ENCODE peak calls at places on chromosome 6, in nine cellular contexts. One of them, this sample, is unnamed.
A peak's percentile ranks its signal among the peaks of the same experiment; 100 is the strongest.

GRCh38 chr6:169622618-169623017 is 79.2 kb downstream of the WDR27 start:
- DNase-seq in tibial artery: no peak
- DNase-seq in astrocyte: no peak
- DNase-seq in vagina: no peak
- DNase-seq in left ventricle myocardium inferior: no peak
- DNase-seq in NT2/D1: no peak
- DNase-seq in IMR-90: peak; percentile 23
- DNase-seq in tibial nerve: no peak
- DNase-seq in fibroblast of lung: peak; percentile 19
- DNase-seq in this sample: peak; percentile 29

GRCh38 chr6:97437087-97437486 is 154.1 kb upstream of the MMS22L start:
- DNase-seq in tibial artery: no peak
- DNase-seq in IMR-90: peak; percentile 18
- DNase-seq in fibroblast of lung: peak; percentile 22
- DNase-seq in tibial nerve: no peak
- DNase-seq in vagina: no peak
- DNase-seq in astrocyte: peak; percentile 2
- DNase-seq in left ventricle myocardium inferior: no peak
- DNase-seq in NT2/D1: no peak
- DNase-seq in this sample: peak; percentile 7

GRCh38 chr6:121848523-121849255 is 413.2 kb downstream of the GJA1 start:
- DNase-seq in NT2/D1: no peak
- DNase-seq in tibial artery: no peak
- DNase-seq in IMR-90: peak; percentile 11
- DNase-seq in tibial nerve: no peak
- DNase-seq in left ventricle myocardium inferior: no peak
- DNase-seq in astrocyte: peak; percentile 35
- DNase-seq in fibroblast of lung: peak; percentile 48
- DNase-seq in vagina: no peak
- DNase-seq in this sample: no peak

GRCh38 chr6:41965429-41966213 is 24.0 kb upstream of the CCND3 start:
- DNase-seq in IMR-90: no peak
- DNase-seq in fibroblast of lung: peak; percentile 35
- DNase-seq in left ventricle myocardium inferior: no peak
- DNase-seq in NT2/D1: peak; percentile 93
- DNase-seq in tibial artery: no peak
- DNase-seq in astrocyte: peak; percentile 11
- DNase-seq in tibial nerve: no peak
- DNase-seq in vagina: no peak
- DNase-seq in this sample: no peak

GRCh38 chr6:16239090-16239797 is 857 bp downstream of the GMPR start:
- DNase-seq in vagina: no peak
- DNase-seq in NT2/D1: no peak
- DNase-seq in astrocyte: no peak
- DNase-seq in tibial nerve: peak; percentile 51
- DNase-seq in IMR-90: peak; percentile 44
- DNase-seq in left ventricle myocardium inferior: peak; percentile 80
- DNase-seq in tibial artery: peak; percentile 60
- DNase-seq in fibroblast of lung: peak; percentile 30
- DNase-seq in this sample: peak; percentile 14

GRCh38 chr6:106966229-106966628 is 8.3 kb downstream of the CD24 start:
- DNase-seq in left ventricle myocardium inferior: no peak
- DNase-seq in tibial artery: no peak
- DNase-seq in vagina: no peak
- DNase-seq in IMR-90: no peak
- DNase-seq in NT2/D1: no peak
- DNase-seq in fibroblast of lung: no peak
- DNase-seq in astrocyte: no peak
- DNase-seq in tibial nerve: no peak
- DNase-seq in this sample: peak; percentile 8

GRCh38 chr6:150685860-150686259 is 86.2 kb downstream of the PLEKHG1 start:
- DNase-seq in NT2/D1: peak; percentile 30
- DNase-seq in astrocyte: no peak
- DNase-seq in tibial artery: no peak
- DNase-seq in fibroblast of lung: no peak
- DNase-seq in IMR-90: peak; percentile 1
- DNase-seq in left ventricle myocardium inferior: no peak
- DNase-seq in vagina: no peak
- DNase-seq in tibial nerve: no peak
- DNase-seq in this sample: peak; percentile 72

GRCh38 chr6:29011276-29011734 is 6.2 kb upstream of the ZNF311 start:
- DNase-seq in tibial artery: peak; percentile 28
- DNase-seq in NT2/D1: peak; percentile 28
- DNase-seq in tibial nerve: no peak
- DNase-seq in astrocyte: peak; percentile 60
- DNase-seq in left ventricle myocardium inferior: no peak
- DNase-seq in fibroblast of lung: peak; percentile 69
- DNase-seq in vagina: no peak
- DNase-seq in IMR-90: peak; percentile 51
- DNase-seq in this sample: peak; percentile 53

GRCh38 chr6:20969551-20969950 is 435.3 kb downstream of the CDKAL1 start:
- DNase-seq in fibroblast of lung: no peak
- DNase-seq in NT2/D1: no peak
- DNase-seq in IMR-90: no peak
- DNase-seq in left ventricle myocardium inferior: no peak
- DNase-seq in tibial nerve: no peak
- DNase-seq in astrocyte: no peak
- DNase-seq in tibial artery: no peak
- DNase-seq in vagina: no peak
- DNase-seq in this sample: peak; percentile 38

GRCh38 chr6:144416244-144416643 is 131.1 kb downstream of the UTRN start:
- DNase-seq in left ventricle myocardium inferior: no peak
- DNase-seq in tibial nerve: no peak
- DNase-seq in vagina: no peak
- DNase-seq in astrocyte: no peak
- DNase-seq in IMR-90: no peak
- DNase-seq in fibroblast of lung: no peak
- DNase-seq in tibial artery: no peak
- DNase-seq in NT2/D1: no peak
- DNase-seq in this sample: no peak

GRCh38 chr6:36929607-36930006 is 24.9 kb upstream of the PI16 start:
- DNase-seq in left ventricle myocardium inferior: no peak
- DNase-seq in fibroblast of lung: peak; percentile 60
- DNase-seq in tibial nerve: no peak
- DNase-seq in NT2/D1: no peak
- DNase-seq in astrocyte: peak; percentile 57
- DNase-seq in IMR-90: peak; percentile 82
- DNase-seq in tibial artery: no peak
- DNase-seq in vagina: no peak
- DNase-seq in this sample: peak; percentile 7

GRCh38 chr6:26272171-26272631 is 92.8 kb upstream of the BTN3A2 start:
- DNase-seq in vagina: peak; percentile 89
- DNase-seq in left ventricle myocardium inferior: peak; percentile 20
- DNase-seq in NT2/D1: no peak
- DNase-seq in tibial artery: no peak
- DNase-seq in IMR-90: no peak
- DNase-seq in fibroblast of lung: no peak
- DNase-seq in tibial nerve: no peak
- DNase-seq in astrocyte: no peak
- DNase-seq in this sample: peak; percentile 54

GRCh38 chr6:37622639-37623038 is 75.0 kb downstream of the MDGA1 start:
- DNase-seq in tibial artery: no peak
- DNase-seq in fibroblast of lung: peak; percentile 36
- DNase-seq in tibial nerve: no peak
- DNase-seq in NT2/D1: no peak
- DNase-seq in left ventricle myocardium inferior: no peak
- DNase-seq in vagina: no peak
- DNase-seq in IMR-90: no peak
- DNase-seq in astrocyte: peak; percentile 23
- DNase-seq in this sample: no peak

GRCh38 chr6:41578714-41579610 is 32.8 kb downstream of the FOXP4 start:
- DNase-seq in vagina: no peak
- DNase-seq in NT2/D1: peak; percentile 85
- DNase-seq in tibial artery: no peak
- DNase-seq in fibroblast of lung: peak; percentile 16
- DNase-seq in tibial nerve: no peak
- DNase-seq in astrocyte: no peak
- DNase-seq in left ventricle myocardium inferior: no peak
- DNase-seq in IMR-90: peak; percentile 33
- DNase-seq in this sample: no peak

GRCh38 chr6:2855061-2855519 is 13.4 kb upstream of the SERPINB1 start:
- DNase-seq in tibial nerve: no peak
- DNase-seq in NT2/D1: no peak
- DNase-seq in left ventricle myocardium inferior: no peak
- DNase-seq in IMR-90: no peak
- DNase-seq in fibroblast of lung: no peak
- DNase-seq in tibial artery: no peak
- DNase-seq in astrocyte: no peak
- DNase-seq in vagina: no peak
- DNase-seq in this sample: no peak

GRCh38 chr6:2852921-2853322 is 11.3 kb upstream of the SERPINB1 start:
- DNase-seq in IMR-90: no peak
- DNase-seq in fibroblast of lung: no peak
- DNase-seq in vagina: peak; percentile 82
- DNase-seq in tibial nerve: no peak
- DNase-seq in astrocyte: no peak
- DNase-seq in tibial artery: no peak
- DNase-seq in NT2/D1: no peak
- DNase-seq in left ventricle myocardium inferior: no peak
- DNase-seq in this sample: no peak

GRCh38 chr6:2852514-2852855 is 10.8 kb upstream of the SERPINB1 start:
- DNase-seq in fibroblast of lung: no peak
- DNase-seq in vagina: no peak
- DNase-seq in tibial nerve: no peak
- DNase-seq in IMR-90: no peak
- DNase-seq in astrocyte: no peak
- DNase-seq in tibial artery: no peak
- DNase-seq in NT2/D1: no peak
- DNase-seq in left ventricle myocardium inferior: no peak
- DNase-seq in this sample: no peak

GRCh38 chr6:2853766-2854393 is 12.2 kb upstream of the SERPINB1 start:
- DNase-seq in fibroblast of lung: peak; percentile 75
- DNase-seq in tibial artery: no peak
- DNase-seq in IMR-90: peak; percentile 89
- DNase-seq in left ventricle myocardium inferior: no peak
- DNase-seq in tibial nerve: no peak
- DNase-seq in astrocyte: peak; percentile 70
- DNase-seq in vagina: peak; percentile 87
- DNase-seq in NT2/D1: no peak
- DNase-seq in this sample: peak; percentile 82

DNA sequence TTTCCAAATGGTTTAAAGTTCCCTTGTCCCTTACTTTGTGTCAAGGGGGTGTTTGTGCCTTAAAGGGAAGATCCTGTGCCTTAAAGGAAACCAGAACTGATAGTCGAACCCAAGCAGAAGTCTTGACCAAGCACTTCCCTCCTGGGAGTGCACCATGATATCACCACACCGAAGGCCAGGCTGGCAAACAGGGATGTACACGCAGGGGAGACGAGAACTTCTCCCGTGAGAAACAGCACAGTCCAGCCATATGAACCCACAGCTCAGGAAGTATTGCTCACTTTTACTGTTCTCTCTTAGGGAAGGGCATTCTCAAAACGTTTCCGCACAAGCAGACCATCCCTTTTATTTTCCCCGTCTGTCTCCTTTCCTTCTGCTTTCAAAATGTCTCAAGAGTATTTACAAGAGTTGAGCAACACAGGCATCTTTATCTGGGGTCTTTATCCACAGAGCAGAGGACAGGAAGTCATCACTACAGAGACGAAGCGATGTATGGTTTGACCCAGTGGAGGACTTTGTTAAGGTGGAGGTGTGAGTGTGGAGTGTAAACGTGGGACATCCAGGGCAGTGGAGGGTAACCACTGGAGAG is 12.8 kb upstream of the SERPINB1 start:
- DNase-seq in fibroblast of lung: no peak
- DNase-seq in left ventricle myocardium inferior: no peak
- DNase-seq in NT2/D1: no peak
- DNase-seq in astrocyte: no peak
- DNase-seq in tibial nerve: no peak
- DNase-seq in tibial artery: no peak
- DNase-seq in vagina: no peak
- DNase-seq in IMR-90: peak; percentile 36
- DNase-seq in this sample: no peak
- H3K4me3 ChIP-seq in fibroblast of lung: no peak overlapping the region
- H3K4me3 ChIP-seq in left ventricle myocardium inferior: peak overlapping the region; percentile 52
- H3K4me3 ChIP-seq in NT2/D1: no peak overlapping the region
- H3K4me3 ChIP-seq in astrocyte: peak overlapping the region; percentile 50
- H3K4me3 ChIP-seq in tibial nerve: peak overlapping the region; percentile 18
- H3K4me3 ChIP-seq in tibial artery: peak overlapping the region; percentile 46
- H3K4me3 ChIP-seq in vagina: peak overlapping the region; percentile 35
- H3K4me3 ChIP-seq in IMR-90: peak overlapping the region; percentile 14
- H3K4me3 ChIP-seq in this sample: peak overlapping the region; percentile 43

GRCh38 chr6:35330541-35331119 is 11.7 kb upstream of the PPARD start:
- DNase-seq in tibial nerve: no peak
- DNase-seq in NT2/D1: no peak
- DNase-seq in IMR-90: no peak
- DNase-seq in left ventricle myocardium inferior: no peak
- DNase-seq in vagina: no peak
- DNase-seq in astrocyte: no peak
- DNase-seq in fibroblast of lung: no peak
- DNase-seq in tibial artery: no peak
- DNase-seq in this sample: no peak
- H3K4me1 ChIP-seq in tibial nerve: no peaks in the 10 kb centered on the region
- H3K4me1 ChIP-seq in NT2/D1: no peaks in the 10 kb centered on the region
- H3K4me1 ChIP-seq in IMR-90: no peaks in the 10 kb centered on the region
- H3K4me1 ChIP-seq in left ventricle myocardium inferior: no peaks in the 10 kb centered on the region
- H3K4me1 ChIP-seq in vagina: no peaks in the 10 kb centered on the region
- H3K4me1 ChIP-seq in astrocyte: no peaks in the 10 kb centered on the region
- H3K4me1 ChIP-seq in fibroblast of lung: no peaks in the 10 kb centered on the region
- H3K4me1 ChIP-seq in tibial artery: no peaks in the 10 kb centered on the region
- H3K4me1 ChIP-seq in this sample: no peaks in the 10 kb centered on the region

GRCh38 chr6:10880366-10880765 is 1.5 kb downstream of the GCM2 start:
- DNase-seq in fibroblast of lung: no peak
- DNase-seq in tibial nerve: no peak
- DNase-seq in tibial artery: no peak
- DNase-seq in vagina: no peak
- DNase-seq in NT2/D1: no peak
- DNase-seq in IMR-90: no peak
- DNase-seq in left ventricle myocardium inferior: no peak
- DNase-seq in astrocyte: no peak
- DNase-seq in this sample: no peak

GRCh38 chr6:10884245-10884972 is 2.4 kb upstream of the SYCP2L start:
- DNase-seq in tibial nerve: no peak
- DNase-seq in IMR-90: no peak
- DNase-seq in tibial artery: no peak
- DNase-seq in fibroblast of lung: no peak
- DNase-seq in NT2/D1: no peak
- DNase-seq in left ventricle myocardium inferior: no peak
- DNase-seq in astrocyte: no peak
- DNase-seq in vagina: no peak
- DNase-seq in this sample: no peak

GRCh38 chr6:10882654-10883053 is 813 bp upstream of the GCM2 start:
- DNase-seq in astrocyte: no peak
- DNase-seq in vagina: no peak
- DNase-seq in tibial nerve: no peak
- DNase-seq in left ventricle myocardium inferior: no peak
- DNase-seq in tibial artery: no peak
- DNase-seq in NT2/D1: no peak
- DNase-seq in IMR-90: no peak
- DNase-seq in fibroblast of lung: no peak
- DNase-seq in this sample: no peak

GRCh38 chr6:10883312-10884244 is 1.7 kb upstream of the GCM2 start:
- DNase-seq in tibial artery: no peak
- DNase-seq in left ventricle myocardium inferior: no peak
- DNase-seq in astrocyte: no peak
- DNase-seq in NT2/D1: no peak
- DNase-seq in fibroblast of lung: no peak
- DNase-seq in tibial nerve: no peak
- DNase-seq in IMR-90: no peak
- DNase-seq in vagina: no peak
- DNase-seq in this sample: no peak
- H3K9me3 ChIP-seq in tibial artery: no peaks in the 10 kb centered on the region
- H3K9me3 ChIP-seq in left ventricle myocardium inferior: no peaks in the 10 kb centered on the region
- H3K9me3 ChIP-seq in astrocyte: no peaks in the 10 kb centered on the region
- H3K9me3 ChIP-seq in NT2/D1: no peaks in the 10 kb centered on the region
- H3K9me3 ChIP-seq in fibroblast of lung: no peaks in the 10 kb centered on the region
- H3K9me3 ChIP-seq in tibial nerve: no peaks in the 10 kb centered on the region
- H3K9me3 ChIP-seq in IMR-90: peaks cover 8% of the 10 kb centered on the region
- H3K9me3 ChIP-seq in vagina: no peaks in the 10 kb centered on the region
- H3K9me3 ChIP-seq in this sample: no peaks in the 10 kb centered on the region

GRCh38 chr6:87755697-87756671 is 54.0 kb upstream of the AKIRIN2 start:
- DNase-seq in NT2/D1: no peak
- DNase-seq in IMR-90: peak; percentile 17
- DNase-seq in tibial artery: no peak
- DNase-seq in fibroblast of lung: peak; percentile 87
- DNase-seq in left ventricle myocardium inferior: no peak
- DNase-seq in vagina: no peak
- DNase-seq in tibial nerve: no peak
- DNase-seq in astrocyte: peak; percentile 84
- DNase-seq in this sample: peak; percentile 52
- H3K4me3 ChIP-seq in NT2/D1: no peak overlapping the region
- H3K4me3 ChIP-seq in IMR-90: no peak overlapping the region
- H3K4me3 ChIP-seq in tibial artery: no peak overlapping the region
- H3K4me3 ChIP-seq in fibroblast of lung: no peak overlapping the region
- H3K4me3 ChIP-seq in left ventricle myocardium inferior: no peak overlapping the region
- H3K4me3 ChIP-seq in vagina: no peak overlapping the region
- H3K4me3 ChIP-seq in tibial nerve: no peak overlapping the region
- H3K4me3 ChIP-seq in astrocyte: no peak overlapping the region
- H3K4me3 ChIP-seq in this sample: no peak overlapping the region

This sample was measured in mammary epithelial cell.